ENCODE peak calls at places on chromosomes 4 and X, in four cellular contexts. U, X, G and E are unnamed samples.

GRCh38 chr4:121551271-121551670 is 145.5 kb downstream of the ANXA5 start:
- DNase-seq in U (no peak), G (no peak), X (no peak), E (no peak)

GRCh38 chr4:6999172-7000086 is 43.7 kb upstream of the TADA2B start:
- DNase-seq in X (peak; percentile 6), G (no peak), U (no peak), E (no peak)

GRCh38 chrX:72255445-72255844 is 16.6 kb upstream of the ERCC6L start:
- DNase-seq in U (no peak), X (no peak), G (peak; percentile 41), E (no peak)

GRCh38 chr4:44448548-44449443 is at the start of gene KCTD8:
- DNase-seq in X (peak; percentile 74), U (peak; percentile 89), G (peak; percentile 71), E (peak; percentile 12)

GRCh38 chr4:142383800-142384470 is 462.2 kb downstream of the INPP4B start:
- DNase-seq in X (peak; percentile 25), U (no peak), G (no peak), E (no peak)

GRCh38 chr4:160370046-160370445 is 1267.2 kb downstream of the RAPGEF2 start:
- DNase-seq in G (no peak), U (no peak), X (no peak), E (no peak)

GRCh38 chrX:87702795-87703194 is 185.2 kb downstream of the KLHL4 start:
- DNase-seq in U (no peak), G (no peak), X (peak; percentile 8), E (no peak)

GRCh38 chr4:128560754-128561495 is 248.6 kb upstream of the JADE1 start:
- DNase-seq in G (no peak), U (no peak), X (no peak), E (no peak)

GRCh38 chr4:107736924-107737448 is 17.0 kb upstream of the PAPSS1 start:
- DNase-seq in G (no peak), U (peak; percentile 40), X (peak; percentile 65), E (peak; percentile 51)